ENCODE peak calls at places on chromosomes 13 and 19, in seven cellular contexts. One of them, this sample, is unnamed.

GRCh38 chr13:30496147-30496546 is 30.4 kb upstream of the HMGB1 start:
- DNase-seq in H54: no peak
- DNase-seq in AG10803: no peak
- DNase-seq in heart right ventricle: no peak
- DNase-seq in brain microvascular endothelial cell: no peak
- DNase-seq in NCI-H345: no peak
- DNase-seq in activated T-cell treated with anti-CD3 and anti-CD28 coated beads for 1 hour: no peak
- DNase-seq in this sample: no peak

GRCh38 chr13:73987618-73988017 is 146.6 kb downstream of the KLF12 start:
- DNase-seq in H54: no peak
- DNase-seq in AG10803: no peak
- DNase-seq in heart right ventricle: no peak
- DNase-seq in brain microvascular endothelial cell: no peak
- DNase-seq in NCI-H345: no peak
- DNase-seq in activated T-cell treated with anti-CD3 and anti-CD28 coated beads for 1 hour: no peak
- DNase-seq in this sample: no peak

GRCh38 chr13:97274782-97275252 is 52.7 kb downstream of the MBNL2 start:
- DNase-seq in H54: no peak
- DNase-seq in AG10803: peak
- DNase-seq in heart right ventricle: no peak
- DNase-seq in brain microvascular endothelial cell: no peak
- DNase-seq in NCI-H345: no peak
- DNase-seq in activated T-cell treated with anti-CD3 and anti-CD28 coated beads for 1 hour: no peak
- DNase-seq in this sample: no peak

GRCh38 chr19:23547816-23548430 is 139.1 kb downstream of the ZNF675 start:
- DNase-seq in H54: peak
- DNase-seq in AG10803: no peak
- DNase-seq in heart right ventricle: no peak
- DNase-seq in brain microvascular endothelial cell: no peak
- DNase-seq in NCI-H345: no peak
- DNase-seq in activated T-cell treated with anti-CD3 and anti-CD28 coated beads for 1 hour: no peak
- DNase-seq in this sample: no peak

GRCh38 chr19:41575998-41576397 is at the start of gene CEACAM21:
- DNase-seq in H54: no peak
- DNase-seq in AG10803: no peak
- DNase-seq in heart right ventricle: peak
- DNase-seq in brain microvascular endothelial cell: no peak
- DNase-seq in NCI-H345: no peak
- DNase-seq in activated T-cell treated with anti-CD3 and anti-CD28 coated beads for 1 hour: no peak
- DNase-seq in this sample: peak

GRCh38 chr13:74570834-74571233 is 436.6 kb upstream of the KLF12 start:
- DNase-seq in H54: no peak
- DNase-seq in AG10803: peak
- DNase-seq in heart right ventricle: no peak
- DNase-seq in brain microvascular endothelial cell: peak
- DNase-seq in NCI-H345: no peak
- DNase-seq in activated T-cell treated with anti-CD3 and anti-CD28 coated beads for 1 hour: no peak
- DNase-seq in this sample: no peak

GRCh38 chr13:91745962-91746361 is 347.5 kb downstream of the GPC5 start:
- DNase-seq in H54: no peak
- DNase-seq in AG10803: no peak
- DNase-seq in heart right ventricle: no peak
- DNase-seq in brain microvascular endothelial cell: no peak
- DNase-seq in NCI-H345: no peak
- DNase-seq in activated T-cell treated with anti-CD3 and anti-CD28 coated beads for 1 hour: no peak
- DNase-seq in this sample: no peak

GRCh38 chr19:4369109-4369887 is 25.9 kb downstream of the MPND start:
- DNase-seq in H54: no peak
- DNase-seq in AG10803: peak
- DNase-seq in heart right ventricle: no peak
- DNase-seq in brain microvascular endothelial cell: no peak
- DNase-seq in NCI-H345: no peak
- DNase-seq in activated T-cell treated with anti-CD3 and anti-CD28 coated beads for 1 hour: peak
- DNase-seq in this sample: peak

GRCh38 chr19:38385804-38386257 is 2.0 kb downstream of the GGN start:
- DNase-seq in H54: no peak
- DNase-seq in AG10803: no peak
- DNase-seq in heart right ventricle: no peak
- DNase-seq in brain microvascular endothelial cell: no peak
- DNase-seq in NCI-H345: no peak
- DNase-seq in activated T-cell treated with anti-CD3 and anti-CD28 coated beads for 1 hour: no peak
- DNase-seq in this sample: no peak